ENCODE peak calls at places on chromosomes 7 and 10, in six cellular contexts. One of them, this sample, is unnamed.

GRCh38 chr10:71644307-71645180 is 75.0 kb downstream of the C10orf105 start:
- DNase-seq in cardiac muscle cell: no peak
- DNase-seq in BJ: no peak
- DNase-seq in adrenal gland: no peak
- DNase-seq in mammary epithelial cell: no peak
- DNase-seq in tibial artery: no peak
- DNase-seq in this sample: no peak

GRCh38 chr10:131141645-131142445 is 169.7 kb downstream of the TCERG1L start:
- DNase-seq in mammary epithelial cell: no peak
- DNase-seq in adrenal gland: no peak
- DNase-seq in tibial artery: no peak
- DNase-seq in BJ: no peak
- DNase-seq in cardiac muscle cell: no peak
- DNase-seq in this sample: no peak

GRCh38 chr7:505171-505570 is 14.5 kb downstream of the PDGFA start:
- DNase-seq in BJ: no peak
- DNase-seq in cardiac muscle cell: no peak
- DNase-seq in tibial artery: no peak
- DNase-seq in adrenal gland: no peak
- DNase-seq in mammary epithelial cell: no peak
- DNase-seq in this sample: no peak

GRCh38 chr10:97499561-97500296 is 1.0 kb downstream of the UBTD1 start:
- DNase-seq in cardiac muscle cell: peak
- DNase-seq in tibial artery: peak
- DNase-seq in adrenal gland: peak
- DNase-seq in BJ: no peak
- DNase-seq in mammary epithelial cell: peak
- DNase-seq in this sample: no peak

GRCh38 chr7:31314781-31315180 is 25.7 kb downstream of the NEUROD6 start:
- DNase-seq in BJ: no peak
- DNase-seq in mammary epithelial cell: no peak
- DNase-seq in adrenal gland: no peak
- DNase-seq in cardiac muscle cell: no peak
- DNase-seq in tibial artery: no peak
- DNase-seq in this sample: no peak

GRCh38 chr10:23525406-23525805 is 86.5 kb downstream of the OTUD1 start:
- DNase-seq in adrenal gland: peak
- DNase-seq in cardiac muscle cell: peak
- DNase-seq in BJ: no peak
- DNase-seq in tibial artery: no peak
- DNase-seq in mammary epithelial cell: peak
- DNase-seq in this sample: no peak

GRCh38 chr7:11591943-11592342 is 240.1 kb downstream of the THSD7A start:
- DNase-seq in adrenal gland: no peak
- DNase-seq in cardiac muscle cell: no peak
- DNase-seq in mammary epithelial cell: no peak
- DNase-seq in tibial artery: no peak
- DNase-seq in BJ: no peak
- DNase-seq in this sample: no peak

GRCh38 chr7:135761751-135762488 is 13.3 kb upstream of the FAM180A start:
- DNase-seq in tibial artery: peak
- DNase-seq in adrenal gland: peak
- DNase-seq in cardiac muscle cell: no peak
- DNase-seq in mammary epithelial cell: peak
- DNase-seq in BJ: no peak
- DNase-seq in this sample: no peak

GRCh38 chr10:128739937-128740336 is 613.7 kb upstream of the MKI67 start:
- DNase-seq in BJ: no peak
- DNase-seq in adrenal gland: no peak
- DNase-seq in mammary epithelial cell: no peak
- DNase-seq in cardiac muscle cell: peak
- DNase-seq in tibial artery: no peak
- DNase-seq in this sample: no peak

GRCh38 chr7:14420768-14421167 is 431.3 kb upstream of the ETV1 start:
- DNase-seq in adrenal gland: no peak
- DNase-seq in cardiac muscle cell: no peak
- DNase-seq in BJ: no peak
- DNase-seq in tibial artery: no peak
- DNase-seq in mammary epithelial cell: no peak
- DNase-seq in this sample: no peak

GRCh38 chr7:157080111-157080730 is 58.5 kb upstream of the UBE3C start:
- DNase-seq in adrenal gland: peak
- DNase-seq in tibial artery: no peak
- DNase-seq in mammary epithelial cell: peak
- DNase-seq in cardiac muscle cell: no peak
- DNase-seq in BJ: no peak
- DNase-seq in this sample: no peak

GRCh38 chr7:130141161-130141857 is 63.9 kb downstream of the TMEM209 start:
- DNase-seq in adrenal gland: peak
- DNase-seq in cardiac muscle cell: peak
- DNase-seq in tibial artery: peak
- DNase-seq in BJ: no peak
- DNase-seq in mammary epithelial cell: no peak
- DNase-seq in this sample: no peak

GRCh38 chr7:5452937-5453540 is 29.4 kb upstream of the TNRC18 start:
- DNase-seq in BJ: no peak
- DNase-seq in cardiac muscle cell: no peak
- DNase-seq in adrenal gland: no peak
- DNase-seq in tibial artery: peak
- DNase-seq in mammary epithelial cell: no peak
- DNase-seq in this sample: no peak

GRCh38 chr10:132678436-132679216 is 107.3 kb downstream of the NKX6-2 start:
- DNase-seq in tibial artery: peak
- DNase-seq in cardiac muscle cell: no peak
- DNase-seq in mammary epithelial cell: no peak
- DNase-seq in adrenal gland: peak
- DNase-seq in BJ: no peak
- DNase-seq in this sample: no peak

GRCh38 chr7:120805636-120806388 is 52.1 kb downstream of the TSPAN12 start:
- DNase-seq in cardiac muscle cell: peak
- DNase-seq in BJ: no peak
- DNase-seq in tibial artery: peak
- DNase-seq in adrenal gland: peak
- DNase-seq in mammary epithelial cell: peak
- DNase-seq in this sample: no peak

GRCh38 chr7:1705856-1706255 is 35.8 kb downstream of the ELFN1 start:
- DNase-seq in mammary epithelial cell: no peak
- DNase-seq in BJ: no peak
- DNase-seq in cardiac muscle cell: no peak
- DNase-seq in tibial artery: no peak
- DNase-seq in adrenal gland: no peak
- DNase-seq in this sample: no peak

GRCh38 chr10:124736491-124737136 is 7.6 kb downstream of the FAM53B start:
- DNase-seq in cardiac muscle cell: peak
- DNase-seq in mammary epithelial cell: peak
- DNase-seq in BJ: no peak
- DNase-seq in tibial artery: no peak
- DNase-seq in adrenal gland: peak
- DNase-seq in this sample: no peak

GRCh38 chr7:26284995-26285632 is 6.5 kb upstream of the SNX10 start:
- DNase-seq in mammary epithelial cell: peak
- DNase-seq in tibial artery: no peak
- DNase-seq in cardiac muscle cell: no peak
- DNase-seq in BJ: no peak
- DNase-seq in adrenal gland: no peak
- DNase-seq in this sample: no peak

GRCh38 chr10:114427124-114427852 is 23.0 kb upstream of the AFAP1L2 start:
- DNase-seq in tibial artery: no peak
- DNase-seq in cardiac muscle cell: no peak
- DNase-seq in BJ: no peak
- DNase-seq in adrenal gland: no peak
- DNase-seq in mammary epithelial cell: no peak
- DNase-seq in this sample: no peak
- TF ChIP-seq CTCF in tibial artery: no peak
- TF ChIP-seq CTCF in cardiac muscle cell: no peak
- TF ChIP-seq CTCF in BJ: no peak
- TF ChIP-seq CTCF in adrenal gland: no peak
- TF ChIP-seq CTCF in mammary epithelial cell: no peak
- TF ChIP-seq CTCF in this sample: no peak

GRCh38 chr7:151732834-151733585 is 143.9 kb downstream of the PRKAG2 start:
- DNase-seq in mammary epithelial cell: no peak
- DNase-seq in adrenal gland: no peak
- DNase-seq in cardiac muscle cell: no peak
- DNase-seq in tibial artery: no peak
- DNase-seq in BJ: no peak
- DNase-seq in this sample: no peak
- H3K4me3 ChIP-seq in mammary epithelial cell: no peak
- H3K4me3 ChIP-seq in adrenal gland: no peak
- H3K4me3 ChIP-seq in cardiac muscle cell: no peak
- H3K4me3 ChIP-seq in tibial artery: no peak
- H3K4me3 ChIP-seq in BJ: no peak
- H3K4me3 ChIP-seq in this sample: no peak

GRCh38 chr10:31031205-31031665 is 430 bp downstream of the ZNF438 start:
- DNase-seq in adrenal gland: no peak
- DNase-seq in cardiac muscle cell: no peak
- DNase-seq in tibial artery: no peak
- DNase-seq in BJ: no peak
- DNase-seq in mammary epithelial cell: peak
- DNase-seq in this sample: no peak
- TF ChIP-seq CTCF in adrenal gland: no peak
- TF ChIP-seq CTCF in cardiac muscle cell: no peak
- TF ChIP-seq CTCF in tibial artery: no peak
- TF ChIP-seq CTCF in BJ: no peak
- TF ChIP-seq CTCF in mammary epithelial cell: no peak
- TF ChIP-seq CTCF in this sample: no peak

GRCh38 chr10:80458263-80458625 is 4.1 kb downstream of the TSPAN14 start:
- DNase-seq in tibial artery: no peak
- DNase-seq in BJ: no peak
- DNase-seq in adrenal gland: no peak
- DNase-seq in mammary epithelial cell: no peak
- DNase-seq in cardiac muscle cell: no peak
- DNase-seq in this sample: no peak
- H3K4me3 ChIP-seq in tibial artery: no peak
- H3K4me3 ChIP-seq in BJ: no peak
- H3K4me3 ChIP-seq in adrenal gland: no peak
- H3K4me3 ChIP-seq in mammary epithelial cell: no peak
- H3K4me3 ChIP-seq in cardiac muscle cell: no peak
- H3K4me3 ChIP-seq in this sample: no peak